ENCODE peak calls at places on chromosomes 1 and 21, in five cellular contexts. K is GM23248, H is skeletal muscle cell, U is NCI-H1105, N is DMS79 treated with DMSO at 0.1 percent for 48 hours. F is an unnamed sample.

GRCh38 chr1:187203257-187203656 is 374.5 kb downstream of the PLA2G4A start:
- DNase-seq in U (no peak), H (peak; percentile 12), N (no peak), K (peak; percentile 79), F (no peak)

GRCh38 chr1:228236744-228237143 is 28.9 kb downstream of the OBSCN start:
- DNase-seq in K (peak; percentile 78), H (no peak), U (no peak), N (no peak), F (peak; percentile 3)

GRCh38 chr1:28553229-28553930 is 495 bp downstream of the TRNAU1AP start:
- DNase-seq in N (peak; percentile 36), H (no peak), K (peak; percentile 66), U (peak; percentile 50), F (no peak)

GRCh38 chr1:18923721-18924610 is 21.6 kb upstream of the ALDH4A1 start:
- DNase-seq in N (peak; percentile 94), H (no peak), U (peak; percentile 50), K (peak; percentile 66), F (peak; percentile 40)

GRCh38 chr1:173863224-173864151 is 4.3 kb downstream of the GAS5 start:
- DNase-seq in N (no peak), U (no peak), K (no peak), H (no peak), F (no peak)

GRCh38 chr1:119742193-119742592 is 26.5 kb downstream of the HMGCS2 start:
- DNase-seq in U (no peak), H (no peak), N (no peak), K (peak; percentile 55), F (no peak)

GRCh38 chr1:26122988-26123973 is 11.7 kb downstream of the PDIK1L start:
- DNase-seq in N (no peak), H (no peak), K (peak; percentile 81), U (no peak), F (no peak)

GRCh38 chr1:193614817-193615216 is 428.4 kb upstream of the B3GALT2 start:
- DNase-seq in H (peak; percentile 11), K (peak; percentile 40), N (no peak), U (no peak), F (no peak)

GRCh38 chr1:6795661-6796060 is 10.4 kb downstream of the CAMTA1 start:
- DNase-seq in H (no peak), N (no peak), U (no peak), K (peak; percentile 69), F (no peak)

GRCh38 chr1:16012590-16013219 is 5.1 kb downstream of the HSPB7 start:
- DNase-seq in U (peak; percentile 16), K (peak; percentile 80), H (no peak), N (peak; percentile 42), F (peak; percentile 72)

GRCh38 chr1:231931846-231932454 is 305.4 kb downstream of the DISC1 start:
- DNase-seq in H (no peak), K (no peak), N (no peak), U (no peak), F (no peak)

GRCh38 chr1:165737196-165737595 is 31.5 kb downstream of the TMCO1 start:
- DNase-seq in H (no peak), K (peak; percentile 56), N (no peak), U (no peak), F (no peak)

GRCh38 chr1:182484531-182485257 is 34.7 kb downstream of the RGSL1 start:
- DNase-seq in K (no peak), N (peak; percentile 32), H (no peak), U (no peak), F (no peak)

GRCh38 chr1:63127376-63127775 is 195.0 kb upstream of the FOXD3 start:
- DNase-seq in K (no peak), H (peak; percentile 25), U (no peak), N (no peak), F (no peak)

GRCh38 chr1:115255154-115255553 is 82.9 kb downstream of the NGF start:
- DNase-seq in K (peak; percentile 58), N (no peak), U (no peak), H (no peak), F (no peak)

GRCh38 chr1:234706199-234706598 is 96.2 kb upstream of the IRF2BP2 start:
- DNase-seq in H (no peak), U (no peak), K (no peak), N (no peak), F (no peak)

GRCh38 chr1:231518485-231519035 is 9.9 kb upstream of the TSNAX start:
- DNase-seq in U (no peak), H (no peak), N (no peak), K (no peak), F (no peak)

GRCh38 chr1:41404308-41404755 is 43.1 kb downstream of the FOXO6 start:
- DNase-seq in N (peak; percentile 91), U (peak; percentile 94), K (peak; percentile 36), H (peak; percentile 21), F (peak; percentile 99)

GRCh38 chr1:198220428-198220827 is 63.6 kb downstream of the NEK7 start:
- DNase-seq in U (no peak), H (peak; percentile 81), N (no peak), K (peak; percentile 55), F (peak; percentile 19)

GRCh38 chr1:113912594-113913311 is 7.6 kb downstream of the DCLRE1B start:
- DNase-seq in K (peak; percentile 67), H (peak; percentile 52), N (no peak), U (no peak), F (peak; percentile 89)

GRCh38 chr1:109040627-109041613 is 982 bp downstream of the WDR47 start:
- DNase-seq in U (peak; percentile 59), N (peak; percentile 43), H (no peak), K (peak; percentile 54), F (no peak)

GRCh38 chr1:28926629-28927441 is 12.5 kb downstream of the EPB41 start:
- DNase-seq in K (no peak), N (peak; percentile 25), H (no peak), U (no peak), F (peak; percentile 66)

GRCh38 chr1:36664564-36665287 is 182.0 kb upstream of the CSF3R start:
- DNase-seq in U (no peak), N (no peak), K (no peak), H (no peak), F (no peak)

GRCh38 chr1:238088891-238089290 is 198.2 kb upstream of the ZP4 start:
- DNase-seq in U (peak; percentile 0), H (no peak), K (no peak), N (no peak), F (no peak)

GRCh38 chr21:45498646-45499000 is 43.6 kb downstream of the SLC19A1 start:
- DNase-seq in K (no peak), N (no peak), H (no peak), U (no peak), F (no peak)

GRCh38 chr1:21082078-21082477 is 94.6 kb downstream of the EIF4G3 start:
- DNase-seq in H (no peak), K (no peak), N (no peak), U (no peak), F (no peak)

GRCh38 chr1:110471131-110471530 is 20.2 kb downstream of the PROK1 start:
- DNase-seq in K (no peak), H (no peak), U (no peak), N (no peak), F (no peak)

GRCh38 chr1:23548704-23549143 is 10.6 kb downstream of the ID3 start:
- DNase-seq in K (peak; percentile 92), N (peak; percentile 91), H (no peak), U (no peak), F (no peak)

F was measured in NCI-H2029.